ENCODE peak calls at places on chromosomes 7 and 10, in nine cellular contexts. H is CD8-positive, alpha-beta T cell; J is fibroblast of pulmonary artery; Q is upper lobe of right lung; O is sigmoid colon; R is stomach; W is ascending aorta; M is GM23248; B is adrenal gland. D is an unnamed sample.

GRCh38 chr7:86815556-86815955 is 171.8 kb downstream of the GRM3 start:
- DNase-seq in H (no peak), J (no peak), Q (no peak), O (no peak), R (no peak), W (no peak), M (no peak), B (no peak), D (no peak)

GRCh38 chr7:45155941-45156340 is 1.6 kb upstream of the RAMP3 start:
- DNase-seq in H (no peak), J (no peak), Q (no peak), O (peak), R (no peak), W (no peak), M (no peak), B (no peak), D (no peak)

GRCh38 chr10:98778277-98778759 is 331.6 kb upstream of the HPS1 start:
- DNase-seq in H (no peak), J (no peak), Q (no peak), O (no peak), R (no peak), W (no peak), M (no peak), B (no peak), D (no peak)

GRCh38 chr7:14233026-14233897 is 243.8 kb upstream of the ETV1 start:
- DNase-seq in H (no peak), J (peak), Q (no peak), O (no peak), R (no peak), W (no peak), M (peak), B (no peak), D (no peak)

GRCh38 chr7:131249003-131249402 is 78.7 kb upstream of the MKLN1 start:
- DNase-seq in H (no peak), J (peak), Q (peak), O (peak), R (no peak), W (peak), M (peak), B (peak), D (no peak)

GRCh38 chr7:105010538-105011523 is 3.2 kb upstream of the KMT2E start:
- DNase-seq in H (no peak), J (peak), Q (no peak), O (no peak), R (no peak), W (no peak), M (peak), B (no peak), D (no peak)

GRCh38 chr7:137591444-137591843 is 247.9 kb upstream of the PTN start:
- DNase-seq in H (no peak), J (peak), Q (no peak), O (no peak), R (no peak), W (no peak), M (peak), B (no peak), D (no peak)

GRCh38 chr7:121139427-121139826 is 150.9 kb downstream of the CPED1 start:
- DNase-seq in H (no peak), J (peak), Q (no peak), O (no peak), R (no peak), W (no peak), M (no peak), B (no peak), D (no peak)

GRCh38 chr10:31700222-31700621 is 228.4 kb downstream of the ARHGAP12 start:
- DNase-seq in H (no peak), J (peak), Q (no peak), O (no peak), R (no peak), W (no peak), M (no peak), B (no peak), D (no peak)

GRCh38 chr10:91210435-91210834 is 10.0 kb upstream of the PCGF5 start:
- DNase-seq in H (peak), J (no peak), Q (peak), O (no peak), R (peak), W (no peak), M (no peak), B (no peak), D (no peak)

GRCh38 chr7:30302656-30303311 is 18.4 kb downstream of the ZNRF2 start:
- DNase-seq in H (no peak), J (no peak), Q (no peak), O (no peak), R (no peak), W (no peak), M (no peak), B (no peak), D (no peak)

GRCh38 chr10:94361161-94361794 is 1.5 kb downstream of the NOC3L start:
- DNase-seq in H (peak), J (peak), Q (no peak), O (no peak), R (peak), W (no peak), M (peak), B (peak), D (peak)
- H3K4me3 ChIP-seq in H (peak), J (peak), Q (peak), O (no peak), R (peak), W (peak), M (peak), B (no peak), D (no peak)

GRCh38 chr10:132064771-132065437 is 842 bp upstream of the JAKMIP3 start:
- DNase-seq in H (no peak), J (no peak), Q (peak), O (no peak), R (no peak), W (no peak), M (no peak), B (no peak), D (no peak)

GRCh38 chr10:132066186-132066585 is 440 bp downstream of the JAKMIP3 start:
- DNase-seq in H (no peak), J (peak), Q (peak), O (no peak), R (no peak), W (no peak), M (peak), B (no peak), D (no peak)

GRCh38 chr10:132066812-132067211 is 1.1 kb downstream of the JAKMIP3 start:
- DNase-seq in H (no peak), J (no peak), Q (peak), O (no peak), R (no peak), W (no peak), M (no peak), B (no peak), D (no peak)

GRCh38 chr10:132064082-132064755 is 1.5 kb upstream of the JAKMIP3 start:
- DNase-seq in H (no peak), J (no peak), Q (peak), O (no peak), R (no peak), W (no peak), M (no peak), B (no peak), D (no peak)

GRCh38 chr10:132065491-132066105 is at the start of gene JAKMIP3:
- DNase-seq in H (no peak), J (peak), Q (peak), O (peak), R (peak), W (no peak), M (peak), B (peak), D (peak)
- H3K4me3 ChIP-seq in H (peak), J (peak), Q (peak), O (peak), R (peak), W (peak), M (peak), B (peak), D (peak)

DNA sequence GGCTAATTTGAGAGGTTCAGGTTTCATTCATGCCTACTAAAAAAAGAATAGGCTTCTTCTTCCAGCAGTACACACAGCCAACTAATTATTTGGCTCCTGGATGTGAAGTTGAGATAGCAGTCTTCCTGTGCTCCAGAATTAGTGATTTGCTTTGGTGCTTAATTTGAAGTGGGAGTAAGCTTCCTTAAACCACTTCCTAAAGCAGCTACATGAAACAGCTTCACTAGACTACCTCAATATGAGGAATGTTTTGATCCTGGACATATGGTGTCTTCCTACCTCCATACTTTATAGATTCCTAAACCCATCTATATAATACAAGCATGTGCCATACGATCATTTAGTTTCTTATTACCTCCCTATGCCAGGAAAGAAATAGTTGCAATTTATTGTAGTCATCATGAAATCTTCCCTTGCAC is 8.4 kb downstream of the VIM start:
- DNase-seq in H (no peak), J (peak), Q (no peak), O (no peak), R (no peak), W (no peak), M (peak), B (no peak), D (no peak)
- H3K4me3 ChIP-seq in H (no peak), J (no peak), Q (no peak), O (no peak), R (no peak), W (peak), M (peak), B (no peak), D (no peak)

GRCh38 chr10:119250641-119251314 is 43.4 kb downstream of the GRK5 start:
- DNase-seq in H (no peak), J (peak), Q (no peak), O (no peak), R (no peak), W (no peak), M (peak), B (no peak), D (peak)

GRCh38 chr10:119253433-119254174 is 46.2 kb downstream of the GRK5 start:
- DNase-seq in H (no peak), J (peak), Q (no peak), O (peak), R (no peak), W (peak), M (peak), B (peak), D (peak)

GRCh38 chr10:119252470-119253151 is 45.2 kb downstream of the GRK5 start:
- DNase-seq in H (no peak), J (no peak), Q (no peak), O (no peak), R (no peak), W (no peak), M (no peak), B (no peak), D (no peak)

GRCh38 chr10:119252051-119252465 is 44.7 kb downstream of the GRK5 start:
- DNase-seq in H (no peak), J (peak), Q (no peak), O (no peak), R (no peak), W (no peak), M (no peak), B (no peak), D (no peak)

DNA sequence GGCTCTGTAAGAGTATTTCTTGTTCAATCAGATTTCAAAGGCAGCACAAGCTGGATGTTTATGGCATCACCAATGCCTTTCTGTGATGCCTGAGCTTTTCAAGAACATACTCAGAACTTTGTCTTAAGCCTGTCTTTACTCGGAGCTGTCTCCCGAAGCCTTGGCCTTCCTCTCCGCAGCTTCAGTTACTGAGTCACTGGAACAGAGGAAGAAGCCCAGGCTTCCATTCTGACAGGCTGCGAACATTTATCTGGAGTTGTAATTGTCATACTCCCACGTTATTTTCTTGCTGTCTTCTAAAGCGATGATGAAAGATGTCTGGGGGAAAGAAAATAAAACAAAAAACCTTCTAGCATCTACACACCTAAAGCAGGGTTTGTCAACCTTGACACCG is 43.9 kb downstream of the GRK5 start:
- DNase-seq in H (no peak), J (peak), Q (no peak), O (peak), R (no peak), W (no peak), M (peak), B (no peak), D (no peak)
- H3K4me3 ChIP-seq in H (no peak), J (no peak), Q (no peak), O (no peak), R (no peak), W (peak), M (peak), B (no peak), D (no peak)

DNA sequence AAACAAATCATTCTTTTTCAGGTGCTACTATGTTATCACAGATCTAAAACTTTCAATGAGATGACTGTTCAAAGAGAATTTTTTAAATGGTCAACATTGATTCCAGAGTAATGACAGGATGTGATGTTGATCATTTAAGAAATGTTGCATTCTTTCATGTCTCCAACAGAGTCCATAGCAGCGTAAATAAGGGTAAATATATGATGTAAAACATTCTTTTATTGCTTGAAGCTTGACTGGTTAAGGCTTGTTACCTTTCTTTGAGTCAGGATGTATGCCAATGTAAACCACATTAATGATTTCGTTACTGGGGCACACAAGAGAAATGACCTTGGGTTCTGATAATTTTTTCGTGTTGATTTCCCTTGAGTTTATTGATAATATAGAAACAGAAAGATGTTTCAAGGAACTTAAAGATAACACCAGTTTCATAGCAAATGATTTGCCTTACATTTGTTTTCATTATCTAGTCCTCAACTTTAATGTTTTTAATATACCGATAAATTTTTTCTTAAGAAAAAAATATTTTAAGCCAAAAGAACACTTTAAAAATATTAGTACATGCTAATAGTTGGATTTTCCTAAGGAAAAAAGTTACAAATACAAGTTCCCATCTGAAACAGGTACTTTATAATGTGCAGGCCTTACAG is 3.5 kb downstream of the STK17A start:
- DNase-seq in H (no peak), J (peak), Q (no peak), O (no peak), R (no peak), W (no peak), M (peak), B (no peak), D (no peak)
- H3K4me3 ChIP-seq in H (peak), J (no peak), Q (peak), O (no peak), R (no peak), W (peak), M (peak), B (no peak), D (no peak)

DNA sequence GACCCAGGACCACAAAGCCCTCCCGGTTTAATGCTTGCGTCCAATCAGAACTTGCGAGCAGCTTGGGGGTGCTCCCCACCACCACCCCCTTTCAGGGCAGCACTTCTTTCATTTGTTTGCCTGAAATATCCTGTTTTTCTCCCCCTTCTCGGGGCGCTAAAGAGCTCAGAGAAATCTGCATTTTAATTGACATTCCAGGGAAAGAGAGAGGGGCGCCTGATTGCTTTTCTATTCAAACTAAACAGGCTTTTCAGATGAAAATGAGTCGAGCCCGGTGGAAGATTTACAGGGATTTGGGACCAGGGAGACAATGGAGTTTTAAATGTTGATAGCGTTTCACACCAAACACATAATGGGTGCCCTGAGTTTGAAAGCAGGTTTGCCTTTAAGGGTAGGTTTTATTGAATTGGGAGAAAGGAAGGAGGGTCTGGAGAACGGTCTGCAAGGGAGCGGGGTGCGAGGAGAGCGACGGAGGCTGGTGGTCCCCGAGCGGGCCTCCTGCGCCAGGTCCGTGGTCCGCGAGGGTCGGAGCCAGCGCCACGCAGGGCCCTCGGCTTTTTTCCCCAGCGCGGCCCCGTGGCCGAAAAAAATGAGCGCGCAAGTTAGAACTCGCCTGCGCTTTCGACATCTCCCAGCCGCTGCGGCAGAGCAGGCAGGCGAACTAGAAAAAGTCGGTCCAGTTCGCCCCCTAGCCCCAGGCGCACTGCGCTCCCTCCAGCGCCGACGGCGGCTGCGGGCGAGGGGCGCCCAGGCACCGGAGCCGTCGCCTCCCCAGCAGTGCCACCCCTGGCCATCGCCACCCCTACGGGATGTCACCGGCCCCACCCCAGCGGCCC is 1.4 kb downstream of the FGFR2 start:
- DNase-seq in H (no peak), J (no peak), Q (peak), O (peak), R (peak), W (no peak), M (peak), B (no peak), D (peak)
- H3K4me3 ChIP-seq in H (no peak), J (no peak), Q (peak), O (peak), R (peak), W (peak), M (no peak), B (no peak), D (peak)

GRCh38 chr7:149872419-149873073 is 1.2 kb upstream of the ATP6V0E2 start:
- DNase-seq in H (no peak), J (peak), Q (peak), O (peak), R (peak), W (peak), M (peak), B (peak), D (peak)
- H3K4me3 ChIP-seq in H (peak), J (peak), Q (peak), O (peak), R (peak), W (peak), M (peak), B (no peak), D (peak)

GRCh38 chr7:17313175-17313574 is 14.7 kb downstream of the AHR start:
- DNase-seq in H (no peak), J (no peak), Q (no peak), O (no peak), R (no peak), W (no peak), M (no peak), B (no peak), D (no peak)

GRCh38 chr7:17307969-17308648 is 9.7 kb downstream of the AHR start:
- DNase-seq in H (no peak), J (no peak), Q (no peak), O (no peak), R (no peak), W (no peak), M (no peak), B (no peak), D (no peak)

GRCh38 chr7:17311952-17312351 is 13.5 kb downstream of the AHR start:
- DNase-seq in H (no peak), J (no peak), Q (no peak), O (no peak), R (no peak), W (no peak), M (peak), B (no peak), D (no peak)

GRCh38 chr7:17315974-17316373 is 17.5 kb downstream of the AHR start:
- DNase-seq in H (no peak), J (no peak), Q (no peak), O (no peak), R (no peak), W (no peak), M (no peak), B (no peak), D (no peak)

GRCh38 chr7:17312641-17313040 is 14.2 kb downstream of the AHR start:
- DNase-seq in H (no peak), J (no peak), Q (no peak), O (no peak), R (no peak), W (no peak), M (no peak), B (no peak), D (no peak)
- H3K4me3 ChIP-seq in H (no peak), J (no peak), Q (no peak), O (no peak), R (no peak), W (no peak), M (no peak), B (no peak), D (no peak)

D was measured in testis.